ENCODE peak calls at places on chromosome 16, in nine cellular contexts. O, J, I, A, K, N, E, G and B are unnamed samples.

GRCh38 chr16:57341062-57341440 is 17.5 kb upstream of the CCL22 start:
- DNase-seq in O (no peak), J (no peak), I (no peak), A (no peak), K (no peak), N (no peak), E (no peak), G (no peak), B (no peak)

GRCh38 chr16:31351937-31352315 is 3.0 kb upstream of the ITGAX start:
- DNase-seq in O (no peak), J (no peak), I (peak), A (no peak), K (no peak), N (peak), E (peak), G (no peak), B (no peak)

GRCh38 chr16:64092284-64092683 is 1029.6 kb downstream of the CDH11 start:
- DNase-seq in O (peak), J (peak), I (no peak), A (no peak), K (no peak), N (no peak), E (no peak), G (no peak), B (no peak)

GRCh38 chr16:25048146-25048618 is 33.0 kb upstream of the ARHGAP17 start:
- DNase-seq in O (no peak), J (no peak), I (no peak), A (no peak), K (no peak), N (no peak), E (no peak), G (no peak), B (no peak)

GRCh38 chr16:85175724-85176233 is 63.5 kb upstream of the CIBAR2 start:
- DNase-seq in O (no peak), J (no peak), I (no peak), A (no peak), K (no peak), N (no peak), E (no peak), G (no peak), B (no peak)

GRCh38 chr16:1724491-1724890 is 18.5 kb downstream of the MAPK8IP3 start:
- DNase-seq in O (no peak), J (no peak), I (no peak), A (no peak), K (no peak), N (no peak), E (no peak), G (no peak), B (no peak)

GRCh38 chr16:77450790-77451487 is 16.1 kb upstream of the ADAMTS18 start:
- DNase-seq in O (no peak), J (no peak), I (no peak), A (no peak), K (no peak), N (no peak), E (no peak), G (no peak), B (no peak)

GRCh38 chr16:48965391-48965790 is 316.2 kb downstream of the CBLN1 start:
- DNase-seq in O (peak), J (no peak), I (no peak), A (no peak), K (no peak), N (no peak), E (no peak), G (no peak), B (no peak)

GRCh38 chr16:84839054-84839453 is 19.3 kb downstream of the CRISPLD2 start:
- DNase-seq in O (peak), J (peak), I (no peak), A (no peak), K (no peak), N (no peak), E (no peak), G (no peak), B (no peak)

DNA sequence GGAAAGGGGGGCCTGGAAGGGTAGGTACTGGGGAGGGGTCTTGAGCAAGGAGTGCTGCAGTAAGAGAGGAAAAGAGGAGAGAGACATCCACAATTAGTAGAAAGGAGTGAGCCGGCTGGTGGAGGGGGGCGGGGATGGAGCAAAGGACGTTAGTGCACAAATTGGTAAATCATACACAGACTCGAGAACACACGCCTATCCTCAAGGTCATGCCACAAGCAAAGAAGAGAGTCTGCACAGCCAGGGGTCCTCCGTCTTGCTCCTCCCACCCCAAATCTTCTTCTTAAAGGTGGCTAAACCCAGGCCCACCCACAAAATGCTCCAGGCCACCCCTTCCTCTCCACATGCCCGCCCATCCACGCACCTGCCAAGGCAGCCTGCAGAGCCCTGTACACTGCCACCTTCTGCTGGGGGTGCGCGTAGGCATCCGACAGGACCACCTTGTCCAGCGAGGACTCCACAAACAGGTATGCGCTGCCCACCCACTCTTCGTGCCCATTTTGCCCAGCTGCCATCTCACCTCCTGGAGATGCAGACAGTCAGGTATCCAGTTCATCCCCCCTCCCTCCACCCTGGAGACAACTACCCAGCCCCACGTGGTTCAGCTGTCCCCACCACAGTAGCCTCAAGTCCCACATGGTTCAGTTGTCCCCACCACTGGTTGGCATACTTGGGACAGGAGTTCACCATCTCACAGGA is 3.4 kb downstream of the TRADD start:
- DNase-seq in O (no peak), J (no peak), I (peak), A (no peak), K (no peak), N (peak), E (no peak), G (no peak), B (no peak)
- TF ChIP-seq CTCF in O (no peak), J (no peak), I (no peak), A (no peak), K (no peak), N (no peak), E (no peak), G (no peak), B (no peak)

DNA sequence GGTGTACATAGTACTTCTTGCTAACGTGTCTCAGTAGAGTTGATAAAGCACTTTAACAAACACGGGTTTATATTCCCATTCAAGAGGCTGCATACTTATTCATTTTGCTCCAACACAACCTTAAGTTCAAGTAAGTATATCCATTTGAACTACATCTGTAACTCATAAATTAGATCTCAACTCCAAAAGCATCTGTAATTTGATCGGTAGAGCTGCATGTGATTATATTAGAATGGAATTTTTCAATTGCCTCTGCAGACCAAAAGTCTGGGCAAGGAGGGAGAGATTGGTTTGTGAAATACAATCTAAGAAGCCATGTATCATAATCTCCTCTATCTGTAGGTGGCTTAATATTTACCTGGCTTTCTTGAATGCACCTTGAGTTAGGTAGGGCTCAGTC is 371.0 kb downstream of the RBFOX1 start:
- DNase-seq in O (no peak), J (no peak), I (no peak), A (no peak), K (no peak), N (no peak), E (no peak), G (no peak), B (no peak)
- TF ChIP-seq CTCF in O (no peak), J (no peak), I (no peak), A (no peak), K (no peak), N (no peak), E (no peak), G (no peak), B (no peak)

DNA sequence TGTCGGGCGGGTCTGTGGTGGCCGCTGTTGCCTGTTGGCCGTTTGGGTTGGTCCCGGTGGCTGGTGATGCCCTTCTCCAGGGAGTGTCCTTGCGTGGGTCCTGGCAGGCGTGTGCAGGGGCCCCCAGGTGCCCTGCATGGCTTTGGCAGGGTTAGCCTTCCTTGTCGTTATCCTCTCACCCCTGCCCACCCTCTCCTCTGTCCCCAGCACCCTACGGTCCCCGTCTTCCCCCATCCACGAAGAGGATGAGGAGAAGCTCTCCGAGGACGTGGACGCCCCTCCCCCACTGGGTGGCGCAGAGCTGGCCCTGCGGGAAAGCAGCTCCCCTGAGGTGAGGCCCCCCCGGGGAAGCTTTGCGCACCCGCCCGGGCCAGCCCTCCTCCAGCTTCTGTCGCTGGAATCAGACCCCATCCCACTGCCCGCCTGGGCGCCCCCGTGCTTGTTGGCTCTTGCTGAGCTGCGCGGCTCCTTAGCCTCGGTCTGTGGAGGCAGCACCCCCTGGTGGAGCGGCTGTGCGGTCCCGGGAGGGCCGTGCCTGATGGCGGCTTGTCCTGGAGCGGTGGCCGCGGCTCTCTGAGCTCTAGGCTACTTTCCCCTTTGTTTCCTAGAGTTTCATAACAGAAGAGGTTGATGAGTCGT is 10.6 kb upstream of the NUDT16L1 start:
- DNase-seq in O (peak), J (peak), I (peak), A (peak), K (no peak), N (peak), E (no peak), G (no peak), B (no peak)
- TF ChIP-seq CTCF in O (peak), J (peak), I (peak), A (peak), K (peak), N (peak), E (peak), G (peak), B (no peak)

GRCh38 chr16:4338712-4339299 is 12.3 kb downstream of the PAM16 start:
- DNase-seq in O (no peak), J (no peak), I (peak), A (no peak), K (no peak), N (no peak), E (no peak), G (no peak), B (no peak)

GRCh38 chr16:4339455-4339854 is 11.7 kb downstream of the PAM16 start:
- DNase-seq in O (no peak), J (no peak), I (no peak), A (no peak), K (no peak), N (no peak), E (no peak), G (no peak), B (no peak)

GRCh38 chr16:4337540-4338088 is 13.5 kb downstream of the PAM16 start:
- DNase-seq in O (no peak), J (no peak), I (no peak), A (no peak), K (no peak), N (no peak), E (no peak), G (no peak), B (no peak)

GRCh38 chr16:4336701-4337539 is 14.2 kb downstream of the PAM16 start:
- DNase-seq in O (no peak), J (no peak), I (no peak), A (no peak), K (no peak), N (no peak), E (no peak), G (no peak), B (no peak)

DNA sequence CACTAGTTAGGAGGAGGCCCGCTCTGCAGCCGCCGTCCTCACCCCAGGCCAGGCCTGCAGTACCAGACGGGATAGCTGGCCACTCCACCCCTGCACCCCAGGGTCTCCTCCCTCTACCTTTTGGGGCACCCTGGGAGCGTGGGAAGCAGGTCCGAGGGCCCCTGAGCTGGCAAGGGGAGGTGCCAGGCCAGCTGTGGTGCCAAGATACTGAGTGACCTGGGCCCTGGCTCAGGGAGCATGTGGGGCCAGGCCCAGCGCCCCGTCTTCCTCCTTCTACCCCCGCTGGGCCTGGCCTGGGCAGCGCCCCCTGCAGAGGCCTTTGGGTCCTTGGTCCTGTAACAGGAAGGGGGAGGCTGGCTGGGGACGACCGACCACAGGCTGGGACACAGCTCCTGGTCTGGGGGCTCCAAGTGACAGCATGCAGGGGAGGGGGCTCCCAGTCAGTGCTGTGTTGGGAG is 13.0 kb downstream of the PAM16 start:
- DNase-seq in O (no peak), J (no peak), I (no peak), A (no peak), K (no peak), N (no peak), E (no peak), G (no peak), B (no peak)
- TF ChIP-seq CTCF in O (no peak), J (no peak), I (no peak), A (no peak), K (no peak), N (no peak), E (no peak), G (no peak), B (no peak)